ENCODE peak calls at places on chromosomes 2 and 18, in six cellular contexts. Q is stromal cell of bone marrow; O is heart left ventricle; N is stimulated activated CD8-positive, alpha-beta memory T cell treated with anti-CD3 and anti-CD28 coated beads, Interleukin-4, amount 100 ng/mL, for 4 hours; M is NAMALWA; J is stimulated activated CD4-positive, alpha-beta T cell treated with anti-CD3 and anti-CD28 coated beads, Interleukin-15, amount 100 ng/mL, for 48 hours. C is an unnamed sample.

GRCh38 chr2:232580648-232580981 is 30.1 kb downstream of the EIF4E2 start:
- DNase-seq in Q (no peak), O (no peak), N (no peak), M (no peak), J (no peak), C (no peak)

GRCh38 chr18:50933684-50934083 is 34.2 kb upstream of the ELAC1 start:
- DNase-seq in Q (no peak), O (no peak), N (no peak), M (no peak), J (no peak), C (no peak)

GRCh38 chr2:167814881-167815718 is 432.3 kb downstream of the STK39 start:
- DNase-seq in Q (no peak), O (no peak), N (no peak), M (no peak), J (no peak), C (no peak)

GRCh38 chr2:200578778-200579177 is 7.0 kb upstream of the AOX1 start:
- DNase-seq in Q (no peak), O (no peak), N (no peak), M (peak), J (no peak), C (peak)

GRCh38 chr2:46634905-46635304 is 155.5 kb downstream of the TMEM247 start:
- DNase-seq in Q (no peak), O (no peak), N (no peak), M (peak), J (no peak), C (no peak)

GRCh38 chr2:69734040-69734611 is 7.8 kb upstream of the ANXA4 start:
- DNase-seq in Q (no peak), O (no peak), N (no peak), M (no peak), J (no peak), C (peak)

GRCh38 chr2:23756593-23757292 is 170.2 kb downstream of the ATAD2B start:
- DNase-seq in Q (no peak), O (no peak), N (no peak), M (no peak), J (no peak), C (no peak)

GRCh38 chr18:55346961-55347740 is 240.8 kb downstream of the TCF4 start:
- DNase-seq in Q (no peak), O (no peak), N (no peak), M (no peak), J (no peak), C (no peak)